ENCODE peak calls at places on chromosome 2, in nine cellular contexts. Y is GM20000; T is NCI-H1105 treated with DMSO at 0.1 percent for 48 hours; W is activated CD8-positive, alpha-beta memory T cell treated with anti-CD3 and anti-CD28 coated beads, Interleukin-2, amount 50 U/mL, for 48 hours; X is uterus; B is PC-9; O is HEK293T; V is activated naive CD8-positive, alpha-beta T cell treated with anti-CD3 and anti-CD28 coated beads, Interleukin-2, amount 10 ng/mL, durations not matched to agents 7 days and 5 days; J is stomach. G is an unnamed sample.
A peak's percentile ranks its signal among the peaks of the same experiment; 100 is the strongest.

GRCh38 chr2:40097691-40098376 is 318.8 kb upstream of the THUMPD2 start:
- DNase-seq in O (no peak), V (no peak), B (peak; percentile 36), W (no peak), J (no peak), X (no peak), T (no peak), Y (no peak), G (no peak)

GRCh38 chr2:4693266-4693665 is 989.9 kb downstream of the DCDC2C start:
- DNase-seq in B (no peak), V (no peak), X (no peak), Y (no peak), J (no peak), T (no peak), W (no peak), O (no peak), G (no peak)

GRCh38 chr2:208306291-208306690 is 40.2 kb downstream of the PIKFYVE start:
- DNase-seq in J (no peak), B (no peak), O (no peak), W (no peak), T (no peak), Y (no peak), X (no peak), V (no peak), G (no peak)

GRCh38 chr2:26602575-26602974 is 38.6 kb downstream of the CIB4 start:
- DNase-seq in J (no peak), O (no peak), B (no peak), X (no peak), Y (no peak), W (no peak), T (no peak), V (no peak), G (no peak)

GRCh38 chr2:149732001-149732685 is 144.6 kb upstream of the MMADHC start:
- DNase-seq in V (no peak), T (no peak), X (no peak), B (peak; percentile 35), W (no peak), O (no peak), Y (no peak), J (no peak), G (no peak)

GRCh38 chr2:209519271-209519670 is 95.4 kb downstream of the MAP2 start:
- DNase-seq in Y (no peak), X (no peak), O (no peak), B (no peak), W (no peak), J (no peak), T (no peak), V (no peak), G (no peak)

GRCh38 chr2:68766378-68766845 is 31.8 kb downstream of the ARHGAP25 start:
- DNase-seq in T (no peak), Y (no peak), O (no peak), V (peak; percentile 64), W (peak; percentile 74), J (peak; percentile 48), B (no peak), X (peak; percentile 49), G (no peak)

GRCh38 chr2:26577442-26578433 is 63.4 kb downstream of the CIB4 start:
- DNase-seq in O (peak; percentile 87), W (peak; percentile 88), J (peak; percentile 75), V (peak; percentile 72), Y (peak; percentile 85), X (peak; percentile 26), T (peak; percentile 59), B (peak; percentile 42), G (peak; percentile 79)

GRCh38 chr2:96773922-96774321 is 13.2 kb downstream of the CNNM4 start:
- DNase-seq in X (no peak), B (no peak), T (peak; percentile 68), O (no peak), W (peak; percentile 59), V (peak; percentile 56), Y (no peak), J (peak; percentile 33), G (no peak)

GRCh38 chr2:100865819-100866462 is 46.0 kb downstream of the NPAS2 start:
- DNase-seq in J (peak; percentile 24), W (no peak), V (no peak), Y (no peak), T (no peak), O (no peak), X (no peak), B (peak; percentile 81), G (no peak)

GRCh38 chr2:66696856-66697255 is 261.9 kb downstream of the MEIS1 start:
- DNase-seq in X (no peak), V (no peak), W (no peak), O (no peak), T (no peak), B (no peak), Y (no peak), J (no peak), G (no peak)

G was measured in retina.